ENCODE peak calls at places on chromosomes 11 and 22, in nine cellular contexts. One of them, this sample, is unnamed.

GRCh38 chr11:10326080-10326964 is 21.4 kb downstream of the ADM start:
- DNase-seq in nucleus accumbens: no peak
- DNase-seq in BJ: no peak
- DNase-seq in EL: no peak
- DNase-seq in astrocyte of the spinal cord: peak
- DNase-seq in stimulated activated CD4-positive, alpha-beta T cell treated with anti-CD3 and anti-CD28 coated beads, Interleukin-1b, Interleukin-23, amount 100 ng/mL, for 24 hours: no peak
- DNase-seq in left lobe of liver: peak
- DNase-seq in NCI-H2029 treated with DMSO at 0.1 percent for 48 hours: no peak
- DNase-seq in HFF-Myc: no peak
- DNase-seq in this sample: peak

GRCh38 chr11:117228091-117228490 is 3.8 kb downstream of the PCSK7 start:
- DNase-seq in left lobe of liver: no peak
- DNase-seq in BJ: no peak
- DNase-seq in stimulated activated CD4-positive, alpha-beta T cell treated with anti-CD3 and anti-CD28 coated beads, Interleukin-1b, Interleukin-23, amount 100 ng/mL, for 24 hours: no peak
- DNase-seq in astrocyte of the spinal cord: no peak
- DNase-seq in HFF-Myc: no peak
- DNase-seq in nucleus accumbens: no peak
- DNase-seq in NCI-H2029 treated with DMSO at 0.1 percent for 48 hours: no peak
- DNase-seq in EL: no peak
- DNase-seq in this sample: no peak

GRCh38 chr11:62656801-62657429 is 3.8 kb upstream of the INTS5 start:
- DNase-seq in BJ: no peak
- DNase-seq in EL: no peak
- DNase-seq in HFF-Myc: no peak
- DNase-seq in NCI-H2029 treated with DMSO at 0.1 percent for 48 hours: no peak
- DNase-seq in astrocyte of the spinal cord: no peak
- DNase-seq in nucleus accumbens: no peak
- DNase-seq in stimulated activated CD4-positive, alpha-beta T cell treated with anti-CD3 and anti-CD28 coated beads, Interleukin-1b, Interleukin-23, amount 100 ng/mL, for 24 hours: no peak
- DNase-seq in left lobe of liver: no peak
- DNase-seq in this sample: no peak

GRCh38 chr11:27084407-27084985 is 43.9 kb downstream of the BBOX1 start:
- DNase-seq in EL: peak
- DNase-seq in astrocyte of the spinal cord: peak
- DNase-seq in left lobe of liver: no peak
- DNase-seq in HFF-Myc: no peak
- DNase-seq in stimulated activated CD4-positive, alpha-beta T cell treated with anti-CD3 and anti-CD28 coated beads, Interleukin-1b, Interleukin-23, amount 100 ng/mL, for 24 hours: no peak
- DNase-seq in BJ: peak
- DNase-seq in NCI-H2029 treated with DMSO at 0.1 percent for 48 hours: no peak
- DNase-seq in nucleus accumbens: no peak
- DNase-seq in this sample: no peak

GRCh38 chr11:87322570-87322969 is 284.8 kb downstream of the TMEM135 start:
- DNase-seq in BJ: no peak
- DNase-seq in nucleus accumbens: no peak
- DNase-seq in HFF-Myc: no peak
- DNase-seq in astrocyte of the spinal cord: no peak
- DNase-seq in EL: no peak
- DNase-seq in NCI-H2029 treated with DMSO at 0.1 percent for 48 hours: no peak
- DNase-seq in left lobe of liver: no peak
- DNase-seq in stimulated activated CD4-positive, alpha-beta T cell treated with anti-CD3 and anti-CD28 coated beads, Interleukin-1b, Interleukin-23, amount 100 ng/mL, for 24 hours: no peak
- DNase-seq in this sample: no peak

GRCh38 chr11:20671856-20672546 is 2.6 kb downstream of the NELL1 start:
- DNase-seq in nucleus accumbens: no peak
- DNase-seq in NCI-H2029 treated with DMSO at 0.1 percent for 48 hours: peak
- DNase-seq in astrocyte of the spinal cord: peak
- DNase-seq in EL: no peak
- DNase-seq in stimulated activated CD4-positive, alpha-beta T cell treated with anti-CD3 and anti-CD28 coated beads, Interleukin-1b, Interleukin-23, amount 100 ng/mL, for 24 hours: no peak
- DNase-seq in HFF-Myc: no peak
- DNase-seq in left lobe of liver: no peak
- DNase-seq in BJ: no peak
- DNase-seq in this sample: peak

GRCh38 chr11:60754887-60755286 is 1.8 kb upstream of the MS4A15 start:
- DNase-seq in astrocyte of the spinal cord: no peak
- DNase-seq in stimulated activated CD4-positive, alpha-beta T cell treated with anti-CD3 and anti-CD28 coated beads, Interleukin-1b, Interleukin-23, amount 100 ng/mL, for 24 hours: no peak
- DNase-seq in left lobe of liver: no peak
- DNase-seq in nucleus accumbens: no peak
- DNase-seq in EL: no peak
- DNase-seq in NCI-H2029 treated with DMSO at 0.1 percent for 48 hours: no peak
- DNase-seq in HFF-Myc: no peak
- DNase-seq in BJ: no peak
- DNase-seq in this sample: no peak

GRCh38 chr11:68043349-68044144 is 4.7 kb downstream of the TCIRG1 start:
- DNase-seq in EL: peak
- DNase-seq in left lobe of liver: no peak
- DNase-seq in nucleus accumbens: no peak
- DNase-seq in HFF-Myc: peak
- DNase-seq in BJ: peak
- DNase-seq in NCI-H2029 treated with DMSO at 0.1 percent for 48 hours: no peak
- DNase-seq in astrocyte of the spinal cord: peak
- DNase-seq in stimulated activated CD4-positive, alpha-beta T cell treated with anti-CD3 and anti-CD28 coated beads, Interleukin-1b, Interleukin-23, amount 100 ng/mL, for 24 hours: no peak
- DNase-seq in this sample: no peak

GRCh38 chr11:77031599-77031998 is 2.6 kb upstream of the B3GNT6 start:
- DNase-seq in nucleus accumbens: no peak
- DNase-seq in astrocyte of the spinal cord: no peak
- DNase-seq in HFF-Myc: no peak
- DNase-seq in EL: no peak
- DNase-seq in BJ: no peak
- DNase-seq in NCI-H2029 treated with DMSO at 0.1 percent for 48 hours: no peak
- DNase-seq in stimulated activated CD4-positive, alpha-beta T cell treated with anti-CD3 and anti-CD28 coated beads, Interleukin-1b, Interleukin-23, amount 100 ng/mL, for 24 hours: no peak
- DNase-seq in left lobe of liver: no peak
- DNase-seq in this sample: no peak

GRCh38 chr22:19795617-19796008 is 35.0 kb downstream of the TBX1 start:
- DNase-seq in HFF-Myc: no peak
- DNase-seq in left lobe of liver: no peak
- DNase-seq in stimulated activated CD4-positive, alpha-beta T cell treated with anti-CD3 and anti-CD28 coated beads, Interleukin-1b, Interleukin-23, amount 100 ng/mL, for 24 hours: no peak
- DNase-seq in NCI-H2029 treated with DMSO at 0.1 percent for 48 hours: no peak
- DNase-seq in astrocyte of the spinal cord: peak
- DNase-seq in nucleus accumbens: no peak
- DNase-seq in BJ: no peak
- DNase-seq in EL: peak
- DNase-seq in this sample: no peak

GRCh38 chr11:112513936-112514716 is 253.5 kb upstream of the PLET1 start:
- DNase-seq in nucleus accumbens: peak
- DNase-seq in astrocyte of the spinal cord: no peak
- DNase-seq in stimulated activated CD4-positive, alpha-beta T cell treated with anti-CD3 and anti-CD28 coated beads, Interleukin-1b, Interleukin-23, amount 100 ng/mL, for 24 hours: no peak
- DNase-seq in EL: no peak
- DNase-seq in HFF-Myc: no peak
- DNase-seq in left lobe of liver: no peak
- DNase-seq in BJ: no peak
- DNase-seq in NCI-H2029 treated with DMSO at 0.1 percent for 48 hours: no peak
- DNase-seq in this sample: no peak

GRCh38 chr11:120147094-120147949 is 9.4 kb upstream of the TRIM29 start:
- DNase-seq in nucleus accumbens: no peak
- DNase-seq in HFF-Myc: no peak
- DNase-seq in stimulated activated CD4-positive, alpha-beta T cell treated with anti-CD3 and anti-CD28 coated beads, Interleukin-1b, Interleukin-23, amount 100 ng/mL, for 24 hours: no peak
- DNase-seq in BJ: no peak
- DNase-seq in EL: no peak
- DNase-seq in left lobe of liver: peak
- DNase-seq in NCI-H2029 treated with DMSO at 0.1 percent for 48 hours: no peak
- DNase-seq in astrocyte of the spinal cord: no peak
- DNase-seq in this sample: no peak

GRCh38 chr11:56624661-56625110 is 10.0 kb upstream of the OR5M1 start:
- DNase-seq in astrocyte of the spinal cord: peak
- DNase-seq in EL: peak
- DNase-seq in nucleus accumbens: no peak
- DNase-seq in left lobe of liver: no peak
- DNase-seq in BJ: no peak
- DNase-seq in NCI-H2029 treated with DMSO at 0.1 percent for 48 hours: no peak
- DNase-seq in stimulated activated CD4-positive, alpha-beta T cell treated with anti-CD3 and anti-CD28 coated beads, Interleukin-1b, Interleukin-23, amount 100 ng/mL, for 24 hours: no peak
- DNase-seq in HFF-Myc: peak
- DNase-seq in this sample: peak

GRCh38 chr11:15185021-15185420 is 70.3 kb downstream of the INSC start:
- DNase-seq in BJ: no peak
- DNase-seq in NCI-H2029 treated with DMSO at 0.1 percent for 48 hours: no peak
- DNase-seq in HFF-Myc: no peak
- DNase-seq in stimulated activated CD4-positive, alpha-beta T cell treated with anti-CD3 and anti-CD28 coated beads, Interleukin-1b, Interleukin-23, amount 100 ng/mL, for 24 hours: no peak
- DNase-seq in astrocyte of the spinal cord: no peak
- DNase-seq in left lobe of liver: no peak
- DNase-seq in nucleus accumbens: no peak
- DNase-seq in EL: no peak
- DNase-seq in this sample: no peak

GRCh38 chr22:40220316-40221054 is 42.8 kb downstream of the TNRC6B start:
- DNase-seq in left lobe of liver: no peak
- DNase-seq in EL: no peak
- DNase-seq in BJ: no peak
- DNase-seq in HFF-Myc: no peak
- DNase-seq in nucleus accumbens: no peak
- DNase-seq in stimulated activated CD4-positive, alpha-beta T cell treated with anti-CD3 and anti-CD28 coated beads, Interleukin-1b, Interleukin-23, amount 100 ng/mL, for 24 hours: no peak
- DNase-seq in astrocyte of the spinal cord: peak
- DNase-seq in NCI-H2029 treated with DMSO at 0.1 percent for 48 hours: no peak
- DNase-seq in this sample: peak

GRCh38 chr11:72643547-72643946 is 30.7 kb downstream of the PDE2A start:
- DNase-seq in stimulated activated CD4-positive, alpha-beta T cell treated with anti-CD3 and anti-CD28 coated beads, Interleukin-1b, Interleukin-23, amount 100 ng/mL, for 24 hours: no peak
- DNase-seq in left lobe of liver: no peak
- DNase-seq in NCI-H2029 treated with DMSO at 0.1 percent for 48 hours: no peak
- DNase-seq in HFF-Myc: no peak
- DNase-seq in BJ: no peak
- DNase-seq in astrocyte of the spinal cord: peak
- DNase-seq in nucleus accumbens: no peak
- DNase-seq in EL: peak
- DNase-seq in this sample: no peak

GRCh38 chr11:112352907-112353306 is 92.2 kb upstream of the PLET1 start:
- DNase-seq in NCI-H2029 treated with DMSO at 0.1 percent for 48 hours: no peak
- DNase-seq in nucleus accumbens: no peak
- DNase-seq in BJ: no peak
- DNase-seq in EL: peak
- DNase-seq in astrocyte of the spinal cord: no peak
- DNase-seq in HFF-Myc: no peak
- DNase-seq in left lobe of liver: no peak
- DNase-seq in stimulated activated CD4-positive, alpha-beta T cell treated with anti-CD3 and anti-CD28 coated beads, Interleukin-1b, Interleukin-23, amount 100 ng/mL, for 24 hours: no peak
- DNase-seq in this sample: no peak

GRCh38 chr11:44556735-44557409 is 8.6 kb upstream of the CD82 start:
- DNase-seq in left lobe of liver: peak
- DNase-seq in nucleus accumbens: peak
- DNase-seq in astrocyte of the spinal cord: peak
- DNase-seq in BJ: no peak
- DNase-seq in HFF-Myc: no peak
- DNase-seq in stimulated activated CD4-positive, alpha-beta T cell treated with anti-CD3 and anti-CD28 coated beads, Interleukin-1b, Interleukin-23, amount 100 ng/mL, for 24 hours: peak
- DNase-seq in NCI-H2029 treated with DMSO at 0.1 percent for 48 hours: peak
- DNase-seq in EL: peak
- DNase-seq in this sample: peak

GRCh38 chr11:71112454-71112853 is 139.9 kb downstream of the SHANK2 start:
- DNase-seq in EL: no peak
- DNase-seq in stimulated activated CD4-positive, alpha-beta T cell treated with anti-CD3 and anti-CD28 coated beads, Interleukin-1b, Interleukin-23, amount 100 ng/mL, for 24 hours: no peak
- DNase-seq in left lobe of liver: no peak
- DNase-seq in nucleus accumbens: no peak
- DNase-seq in BJ: no peak
- DNase-seq in NCI-H2029 treated with DMSO at 0.1 percent for 48 hours: no peak
- DNase-seq in astrocyte of the spinal cord: no peak
- DNase-seq in HFF-Myc: no peak
- DNase-seq in this sample: no peak

GRCh38 chr11:95245038-95245437 is 14.0 kb upstream of the SESN3 start:
- DNase-seq in astrocyte of the spinal cord: peak
- DNase-seq in EL: no peak
- DNase-seq in left lobe of liver: no peak
- DNase-seq in nucleus accumbens: no peak
- DNase-seq in BJ: no peak
- DNase-seq in NCI-H2029 treated with DMSO at 0.1 percent for 48 hours: no peak
- DNase-seq in HFF-Myc: no peak
- DNase-seq in stimulated activated CD4-positive, alpha-beta T cell treated with anti-CD3 and anti-CD28 coated beads, Interleukin-1b, Interleukin-23, amount 100 ng/mL, for 24 hours: no peak
- DNase-seq in this sample: no peak

GRCh38 chr22:28822930-28823481 is 22.6 kb upstream of the XBP1 start:
- DNase-seq in NCI-H2029 treated with DMSO at 0.1 percent for 48 hours: peak
- DNase-seq in astrocyte of the spinal cord: no peak
- DNase-seq in EL: no peak
- DNase-seq in left lobe of liver: no peak
- DNase-seq in nucleus accumbens: no peak
- DNase-seq in HFF-Myc: no peak
- DNase-seq in BJ: no peak
- DNase-seq in stimulated activated CD4-positive, alpha-beta T cell treated with anti-CD3 and anti-CD28 coated beads, Interleukin-1b, Interleukin-23, amount 100 ng/mL, for 24 hours: no peak
- DNase-seq in this sample: no peak

GRCh38 chr11:130213979-130214281 is 54.3 kb downstream of the ST14 start:
- DNase-seq in stimulated activated CD4-positive, alpha-beta T cell treated with anti-CD3 and anti-CD28 coated beads, Interleukin-1b, Interleukin-23, amount 100 ng/mL, for 24 hours: no peak
- DNase-seq in BJ: no peak
- DNase-seq in NCI-H2029 treated with DMSO at 0.1 percent for 48 hours: no peak
- DNase-seq in nucleus accumbens: no peak
- DNase-seq in EL: no peak
- DNase-seq in HFF-Myc: no peak
- DNase-seq in astrocyte of the spinal cord: no peak
- DNase-seq in left lobe of liver: peak
- DNase-seq in this sample: no peak

GRCh38 chr11:9535189-9535781 is 38.2 kb upstream of the WEE1 start:
- DNase-seq in nucleus accumbens: peak
- DNase-seq in stimulated activated CD4-positive, alpha-beta T cell treated with anti-CD3 and anti-CD28 coated beads, Interleukin-1b, Interleukin-23, amount 100 ng/mL, for 24 hours: peak
- DNase-seq in left lobe of liver: peak
- DNase-seq in EL: peak
- DNase-seq in NCI-H2029 treated with DMSO at 0.1 percent for 48 hours: no peak
- DNase-seq in astrocyte of the spinal cord: no peak
- DNase-seq in HFF-Myc: peak
- DNase-seq in BJ: peak
- DNase-seq in this sample: peak

GRCh38 chr22:41488076-41488475 is 19.2 kb downstream of the ACO2 start:
- DNase-seq in HFF-Myc: no peak
- DNase-seq in nucleus accumbens: no peak
- DNase-seq in BJ: no peak
- DNase-seq in stimulated activated CD4-positive, alpha-beta T cell treated with anti-CD3 and anti-CD28 coated beads, Interleukin-1b, Interleukin-23, amount 100 ng/mL, for 24 hours: no peak
- DNase-seq in EL: no peak
- DNase-seq in left lobe of liver: no peak
- DNase-seq in NCI-H2029 treated with DMSO at 0.1 percent for 48 hours: no peak
- DNase-seq in astrocyte of the spinal cord: no peak
- DNase-seq in this sample: no peak

GRCh38 chr11:63212742-63213141 is 30.7 kb downstream of the SLC22A25 start:
- DNase-seq in stimulated activated CD4-positive, alpha-beta T cell treated with anti-CD3 and anti-CD28 coated beads, Interleukin-1b, Interleukin-23, amount 100 ng/mL, for 24 hours: no peak
- DNase-seq in NCI-H2029 treated with DMSO at 0.1 percent for 48 hours: peak
- DNase-seq in BJ: no peak
- DNase-seq in EL: peak
- DNase-seq in nucleus accumbens: no peak
- DNase-seq in left lobe of liver: no peak
- DNase-seq in HFF-Myc: peak
- DNase-seq in astrocyte of the spinal cord: peak
- DNase-seq in this sample: peak

GRCh38 chr11:72648737-72649136 is 25.5 kb downstream of the PDE2A start:
- DNase-seq in BJ: no peak
- DNase-seq in HFF-Myc: no peak
- DNase-seq in nucleus accumbens: no peak
- DNase-seq in astrocyte of the spinal cord: no peak
- DNase-seq in stimulated activated CD4-positive, alpha-beta T cell treated with anti-CD3 and anti-CD28 coated beads, Interleukin-1b, Interleukin-23, amount 100 ng/mL, for 24 hours: no peak
- DNase-seq in NCI-H2029 treated with DMSO at 0.1 percent for 48 hours: no peak
- DNase-seq in EL: no peak
- DNase-seq in left lobe of liver: no peak
- DNase-seq in this sample: no peak

GRCh38 chr11:107583629-107584195 is 7.2 kb upstream of the ELMOD1 start:
- DNase-seq in EL: peak
- DNase-seq in stimulated activated CD4-positive, alpha-beta T cell treated with anti-CD3 and anti-CD28 coated beads, Interleukin-1b, Interleukin-23, amount 100 ng/mL, for 24 hours: no peak
- DNase-seq in astrocyte of the spinal cord: no peak
- DNase-seq in left lobe of liver: no peak
- DNase-seq in NCI-H2029 treated with DMSO at 0.1 percent for 48 hours: no peak
- DNase-seq in nucleus accumbens: no peak
- DNase-seq in BJ: no peak
- DNase-seq in HFF-Myc: no peak
- DNase-seq in this sample: no peak

GRCh38 chr11:3111919-3112690 is 53.0 kb downstream of the OSBPL5 start:
- DNase-seq in nucleus accumbens: no peak
- DNase-seq in EL: no peak
- DNase-seq in astrocyte of the spinal cord: no peak
- DNase-seq in stimulated activated CD4-positive, alpha-beta T cell treated with anti-CD3 and anti-CD28 coated beads, Interleukin-1b, Interleukin-23, amount 100 ng/mL, for 24 hours: no peak
- DNase-seq in BJ: peak
- DNase-seq in left lobe of liver: no peak
- DNase-seq in HFF-Myc: no peak
- DNase-seq in NCI-H2029 treated with DMSO at 0.1 percent for 48 hours: no peak
- DNase-seq in this sample: no peak

GRCh38 chr11:90947930-90948329 is 725.1 kb upstream of the CHORDC1 start:
- DNase-seq in astrocyte of the spinal cord: no peak
- DNase-seq in nucleus accumbens: no peak
- DNase-seq in BJ: no peak
- DNase-seq in stimulated activated CD4-positive, alpha-beta T cell treated with anti-CD3 and anti-CD28 coated beads, Interleukin-1b, Interleukin-23, amount 100 ng/mL, for 24 hours: no peak
- DNase-seq in left lobe of liver: no peak
- DNase-seq in NCI-H2029 treated with DMSO at 0.1 percent for 48 hours: no peak
- DNase-seq in EL: no peak
- DNase-seq in HFF-Myc: no peak
- DNase-seq in this sample: no peak

GRCh38 chr11:45042560-45042959 is 91.9 kb upstream of the TP53I11 start:
- DNase-seq in BJ: no peak
- DNase-seq in EL: peak
- DNase-seq in HFF-Myc: no peak
- DNase-seq in nucleus accumbens: no peak
- DNase-seq in stimulated activated CD4-positive, alpha-beta T cell treated with anti-CD3 and anti-CD28 coated beads, Interleukin-1b, Interleukin-23, amount 100 ng/mL, for 24 hours: no peak
- DNase-seq in left lobe of liver: no peak
- DNase-seq in NCI-H2029 treated with DMSO at 0.1 percent for 48 hours: no peak
- DNase-seq in astrocyte of the spinal cord: no peak
- DNase-seq in this sample: no peak

GRCh38 chr11:96173424-96173823 is 169.6 kb downstream of the MAML2 start:
- DNase-seq in HFF-Myc: no peak
- DNase-seq in stimulated activated CD4-positive, alpha-beta T cell treated with anti-CD3 and anti-CD28 coated beads, Interleukin-1b, Interleukin-23, amount 100 ng/mL, for 24 hours: no peak
- DNase-seq in EL: no peak
- DNase-seq in astrocyte of the spinal cord: no peak
- DNase-seq in nucleus accumbens: no peak
- DNase-seq in NCI-H2029 treated with DMSO at 0.1 percent for 48 hours: no peak
- DNase-seq in left lobe of liver: no peak
- DNase-seq in BJ: no peak
- DNase-seq in this sample: no peak

This sample was measured in dermis blood vessel endothelial cell.